ENCODE peak calls at places on chromosomes 6 and 20, in seven cellular contexts. U is IMR-90, A is H9, X is H1, N is mesendoderm, R is neuronal stem cell, Y is trophoblast cell. B is an unnamed sample.

GRCh38 chr6:80165143-80165542 is 58.7 kb downstream of the BCKDHB start:
- DNase-seq in U (peak), A (no peak), X (no peak), N (no peak), R (no peak), Y (no peak), B (peak)

GRCh38 chr20:41095110-41095969 is 42.0 kb upstream of the PLCG1 start:
- DNase-seq in U (peak), A (no peak), X (no peak), N (peak), R (peak), Y (no peak), B (peak)

GRCh38 chr20:24751551-24751950 is 197.5 kb upstream of the CST7 start:
- DNase-seq in U (no peak), A (no peak), X (no peak), N (no peak), R (no peak), Y (no peak), B (no peak)

GRCh38 chr6:170368544-170368943 is 62.0 kb downstream of the FAM120B start:
- DNase-seq in U (no peak), A (no peak), X (no peak), N (no peak), R (no peak), Y (no peak), B (no peak)

GRCh38 chr6:134577998-134578397 is 260.1 kb upstream of the SGK1 start:
- DNase-seq in U (peak), A (no peak), X (no peak), N (peak), R (no peak), Y (no peak), B (peak)

GRCh38 chr6:110664933-110665332 is 150.3 kb downstream of the CDK19 start:
- DNase-seq in U (peak), A (no peak), X (no peak), N (no peak), R (no peak), Y (no peak), B (peak)

GRCh38 chr20:31260326-31260932 is 3.0 kb downstream of the DEFB115 start:
- DNase-seq in U (no peak), A (no peak), X (no peak), N (peak), R (no peak), Y (no peak), B (no peak)

GRCh38 chr6:3349388-3350251 is 90.9 kb downstream of the PSMG4 start:
- DNase-seq in U (no peak), A (no peak), X (no peak), N (no peak), R (no peak), Y (no peak), B (no peak)

GRCh38 chr6:18329781-18330180 is 57.4 kb upstream of the RNF144B start:
- DNase-seq in U (no peak), A (no peak), X (no peak), N (no peak), R (no peak), Y (no peak), B (no peak)

GRCh38 chr6:134766497-134766896 is 183.4 kb downstream of the ALDH8A1 start:
- DNase-seq in U (no peak), A (no peak), X (no peak), N (no peak), R (no peak), Y (no peak), B (no peak)

GRCh38 chr6:73666393-73666792 is 12.6 kb upstream of the SLC17A5 start:
- DNase-seq in U (peak), A (no peak), X (no peak), N (no peak), R (no peak), Y (no peak), B (no peak)

GRCh38 chr6:24125980-24126379 is at the start of gene NRSN1:
- DNase-seq in U (no peak), A (peak), X (peak), N (peak), R (peak), Y (no peak), B (no peak)

GRCh38 chr6:123636771-123637170 is at the start of gene TRDN:
- DNase-seq in U (no peak), A (no peak), X (no peak), N (peak), R (no peak), Y (no peak), B (no peak)

GRCh38 chr20:18986146-18986830 is 172.7 kb downstream of the SCP2D1 start:
- DNase-seq in U (no peak), A (no peak), X (no peak), N (no peak), R (no peak), Y (no peak), B (no peak)

GRCh38 chr20:60060006-60060557 is 101.9 kb downstream of the CDH26 start:
- DNase-seq in U (no peak), A (no peak), X (no peak), N (no peak), R (no peak), Y (no peak), B (no peak)

GRCh38 chr20:51560550-51561307 is 18.2 kb upstream of the NFATC2 start:
- DNase-seq in U (peak), A (no peak), X (no peak), N (no peak), R (no peak), Y (no peak), B (peak)

GRCh38 chr6:137698636-137699035 is 168.4 kb upstream of the TNFAIP3 start:
- DNase-seq in U (peak), A (no peak), X (no peak), N (no peak), R (no peak), Y (no peak), B (peak)

DNA sequence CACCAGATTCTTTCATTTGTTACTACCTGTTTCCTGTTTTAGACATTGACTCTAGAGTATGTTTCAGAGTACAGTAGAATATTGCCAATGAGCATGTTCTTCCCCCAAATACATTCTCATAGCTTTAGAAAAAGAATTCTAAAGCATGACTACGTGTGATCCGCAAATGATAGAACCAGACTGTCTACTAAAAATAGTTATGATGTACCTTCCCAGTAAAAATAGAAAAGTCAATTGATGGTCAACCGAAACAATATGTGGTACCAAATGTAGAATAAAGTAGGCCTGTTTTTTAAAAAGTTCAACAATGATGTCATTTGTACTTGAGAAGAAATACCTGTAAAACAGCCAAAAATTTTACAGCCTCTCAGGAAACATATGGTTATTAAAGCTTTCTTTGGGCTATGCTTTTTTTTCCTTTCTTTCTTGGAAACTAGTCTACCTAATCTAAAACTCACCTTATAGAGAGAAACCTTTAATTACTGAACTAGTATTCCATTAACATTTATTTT is 130.1 kb upstream of the MTHFD1L start:
- DNase-seq in U (no peak), A (no peak), X (no peak), N (no peak), R (no peak), Y (no peak), B (no peak)
- H2AK5ac ChIP-seq in U (no peak), A (no peak), X (no peak), N (no peak), R (no peak), Y (no peak), B (no peak)

GRCh38 chr6:31112478-31112877 is at the start of gene C6orf15:
- DNase-seq in U (no peak), A (no peak), X (no peak), N (peak), R (no peak), Y (no peak), B (no peak)

GRCh38 chr6:31114970-31115849 is 610 bp downstream of the PSORS1C1 start:
- DNase-seq in U (peak), A (no peak), X (no peak), N (peak), R (no peak), Y (peak), B (peak)

GRCh38 chr6:31115941-31116560 is 1.5 kb downstream of the PSORS1C1 start:
- DNase-seq in U (no peak), A (no peak), X (no peak), N (no peak), R (no peak), Y (no peak), B (no peak)

GRCh38 chr6:31113861-31114539 is 600 bp upstream of the PSORS1C1 start:
- DNase-seq in U (peak), A (no peak), X (no peak), N (peak), R (no peak), Y (no peak), B (no peak)

GRCh38 chr6:31114540-31114876 is at the start of gene PSORS1C1:
- DNase-seq in U (peak), A (peak), X (no peak), N (peak), R (no peak), Y (peak), B (peak)
- H3K27ac ChIP-seq in U (peak), A (no peak), X (no peak), N (peak), R (no peak), Y (peak), B (peak)

GRCh38 chr20:11120451-11120850 is 446.7 kb upstream of the JAG1 start:
- DNase-seq in U (no peak), A (no peak), X (no peak), N (no peak), R (no peak), Y (no peak), B (no peak)

GRCh38 chr20:11112837-11113236 is 439.0 kb upstream of the JAG1 start:
- DNase-seq in U (peak), A (no peak), X (no peak), N (no peak), R (no peak), Y (no peak), B (no peak)

GRCh38 chr20:11118802-11119380 is 445.1 kb upstream of the JAG1 start:
- DNase-seq in U (peak), A (no peak), X (no peak), N (no peak), R (no peak), Y (no peak), B (no peak)

GRCh38 chr20:11114382-11114781 is 440.6 kb upstream of the JAG1 start:
- DNase-seq in U (no peak), A (no peak), X (no peak), N (no peak), R (no peak), Y (no peak), B (no peak)

GRCh38 chr20:11117808-11118528 is 444.2 kb upstream of the JAG1 start:
- DNase-seq in U (peak), A (no peak), X (no peak), N (peak), R (no peak), Y (no peak), B (peak)
- H2AK5ac ChIP-seq in U (no peak), A (no peak), X (no peak), N (no peak), R (no peak), Y (no peak), B (no peak)

GRCh38 chr6:169345198-169345597 is 91.6 kb upstream of the THBS2 start:
- DNase-seq in U (no peak), A (no peak), X (no peak), N (no peak), R (no peak), Y (no peak), B (no peak)
- H3K27ac ChIP-seq in U (no peak), A (no peak), X (no peak), N (no peak), R (no peak), Y (no peak), B (no peak)

DNA sequence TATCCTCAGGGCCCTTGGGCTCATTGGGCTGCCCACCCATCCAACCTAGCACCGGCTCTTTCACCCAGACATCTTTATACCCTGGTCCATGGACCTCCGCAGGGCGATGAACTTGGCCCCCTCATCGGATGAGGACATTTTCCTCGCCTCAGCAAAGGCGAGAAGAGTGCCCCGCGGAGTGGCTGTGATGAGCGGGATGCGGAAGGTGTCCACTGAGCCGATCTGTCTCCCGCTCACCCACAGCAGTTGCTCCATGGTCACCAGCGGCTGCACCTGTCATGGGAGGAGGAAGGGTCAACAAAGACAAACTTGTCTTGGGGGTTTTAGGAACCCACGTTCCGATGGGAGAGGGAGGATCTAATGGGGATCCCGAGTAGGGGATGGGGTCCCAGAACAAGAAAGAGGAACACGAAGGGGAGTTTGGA is 690 bp downstream of the NEU1 start:
- DNase-seq in U (no peak), A (no peak), X (no peak), N (no peak), R (no peak), Y (no peak), B (no peak)
- H2AK5ac ChIP-seq in U (peak), A (no peak), X (peak), N (no peak), R (no peak), Y (peak), B (no peak)

B was measured in mesenchymal stem cell.